ENCODE peak calls at places on chromosomes 4 and X, in seven cellular contexts. M is neuronal stem cell, W is H9, D is H1, F is IMR-90, A is mesendoderm, G is trophoblast cell. P is an unnamed sample.

GRCh38 chr4:2935762-2936743 is 27.2 kb downstream of the NOP14 start:
- DNase-seq in D (no peak), A (no peak), G (no peak), F (no peak), M (no peak), W (no peak), P (no peak)

GRCh38 chr4:137312257-137312656 is 220.0 kb downstream of the PCDH18 start:
- DNase-seq in A (no peak), F (peak; percentile 43), D (no peak), G (no peak), M (no peak), W (no peak), P (no peak)

GRCh38 chrX:116961872-116962582 is 499.3 kb upstream of the CT83 start:
- DNase-seq in A (peak; percentile 42), M (no peak), W (peak; percentile 67), D (peak; percentile 45), G (peak; percentile 29), F (no peak), P (no peak)

GRCh38 chr4:113292371-113293042 is 243.1 kb downstream of the ANK2 start:
- DNase-seq in F (peak; percentile 71), G (no peak), D (peak; percentile 80), A (peak; percentile 72), W (peak; percentile 88), M (peak; percentile 57), P (peak; percentile 63)

GRCh38 chrX:40644821-40645358 is 2.5 kb downstream of the CXorf38 start:
- DNase-seq in W (no peak), G (peak; percentile 29), D (no peak), F (peak; percentile 74), A (peak; percentile 6), M (no peak), P (peak; percentile 79)

GRCh38 chrX:154401045-154401799 is 3.0 kb downstream of the RPL10 start:
- DNase-seq in A (peak; percentile 68), D (no peak), W (peak; percentile 66), M (no peak), G (peak; percentile 53), F (peak; percentile 37), P (peak; percentile 70)

GRCh38 chr4:89000844-89001360 is 56.1 kb downstream of the FAM13A start:
- DNase-seq in F (peak; percentile 60), W (no peak), D (no peak), M (no peak), G (peak; percentile 4), A (no peak), P (peak; percentile 74)

GRCh38 chrX:23694606-23695005 is 27.3 kb downstream of the PRDX4 start:
- DNase-seq in A (peak; percentile 40), G (peak; percentile 65), M (peak; percentile 4), W (peak; percentile 39), D (no peak), F (peak; percentile 57), P (peak; percentile 55)

GRCh38 chr4:181662383-181662782 is 580.8 kb upstream of the TENM3 start:
- DNase-seq in M (peak; percentile 4), G (no peak), D (no peak), W (no peak), A (no peak), F (peak; percentile 45), P (no peak)

GRCh38 chrX:103845165-103845653 is 13.2 kb upstream of the RAB9B start:
- DNase-seq in G (peak; percentile 76), F (peak; percentile 78), M (peak; percentile 30), D (peak; percentile 62), W (peak; percentile 72), A (peak; percentile 66), P (peak; percentile 62)

GRCh38 chr4:73723029-73723428 is 17.3 kb upstream of the CXCL8 start:
- DNase-seq in D (no peak), A (no peak), W (no peak), G (no peak), M (no peak), F (no peak), P (no peak)

GRCh38 chrX:22041931-22042530 is 9.9 kb downstream of the PHEX start:
- DNase-seq in G (peak; percentile 54), M (no peak), D (no peak), W (no peak), F (no peak), A (no peak), P (no peak)

GRCh38 chr4:57119054-57119651 is 9.0 kb upstream of the IGFBP7 start:
- DNase-seq in M (no peak), F (peak; percentile 96), A (no peak), G (peak; percentile 26), W (no peak), D (no peak), P (peak; percentile 92)

GRCh38 chr4:167629272-167629671 is 395.0 kb upstream of the SPOCK3 start:
- DNase-seq in M (no peak), D (no peak), A (no peak), G (no peak), F (no peak), W (no peak), P (no peak)

GRCh38 chrX:13652256-13653021 is 502 bp upstream of the TCEANC start:
- DNase-seq in W (no peak), M (no peak), D (no peak), F (peak; percentile 98), G (peak; percentile 56), A (no peak), P (peak; percentile 94)

GRCh38 chr4:48153791-48154550 is 19.9 kb upstream of the TXK start:
- DNase-seq in W (no peak), D (no peak), A (no peak), F (no peak), G (no peak), M (no peak), P (no peak)

GRCh38 chr4:186203391-186203802 is 12.0 kb downstream of the CYP4V2 start:
- DNase-seq in D (no peak), G (peak; percentile 17), F (peak; percentile 12), W (no peak), M (no peak), A (peak; percentile 10), P (no peak)

GRCh38 chrX:138775501-138775900 is 64.0 kb upstream of the FGF13 start:
- DNase-seq in F (peak; percentile 21), G (peak; percentile 46), W (no peak), D (no peak), A (peak; percentile 42), M (no peak), P (peak; percentile 2)

GRCh38 chrX:31126205-31126604 is 54.4 kb upstream of the FTHL17 start:
- DNase-seq in W (no peak), F (peak; percentile 14), D (no peak), M (no peak), A (peak; percentile 56), G (peak; percentile 81), P (peak; percentile 28)

GRCh38 chr4:101599620-101600019 is 190.9 kb upstream of the BANK1 start:
- DNase-seq in M (no peak), A (no peak), F (peak; percentile 56), W (no peak), G (peak; percentile 89), D (no peak), P (peak; percentile 6)

GRCh38 chr4:101604976-101605375 is 185.6 kb upstream of the BANK1 start:
- DNase-seq in A (no peak), W (no peak), M (no peak), F (no peak), G (no peak), D (no peak), P (no peak)

GRCh38 chr4:101597204-101597603 is 193.3 kb upstream of the BANK1 start:
- DNase-seq in G (peak; percentile 30), W (no peak), M (no peak), A (peak; percentile 18), D (no peak), F (no peak), P (no peak)

GRCh38 chr4:101596786-101597185 is 193.7 kb upstream of the BANK1 start:
- DNase-seq in G (no peak), F (no peak), A (no peak), M (no peak), D (no peak), W (no peak), P (no peak)

DNA sequence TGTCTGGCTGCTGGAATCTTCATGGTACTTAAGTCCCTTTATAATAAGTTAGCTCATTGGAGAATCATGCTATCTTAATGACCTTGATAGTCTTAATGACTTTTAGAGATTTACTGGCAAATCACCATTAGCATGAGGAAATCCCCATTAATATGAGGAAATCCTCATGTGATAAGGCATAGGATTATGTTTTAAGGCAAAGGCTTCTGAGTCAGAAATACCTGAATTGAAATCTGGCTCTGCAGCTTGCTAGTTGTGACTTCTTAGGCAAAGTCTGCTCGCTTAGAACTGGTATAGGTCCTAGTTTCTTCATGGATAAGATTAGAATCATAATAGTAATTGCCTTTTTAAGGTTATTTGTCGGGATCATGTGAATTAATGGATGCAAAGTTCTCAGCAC is 190.2 kb upstream of the BANK1 start:
- DNase-seq in M (no peak), D (no peak), G (peak; percentile 80), A (peak; percentile 14), F (no peak), W (no peak), P (no peak)
- H3K23ac ChIP-seq in M (no peak overlapping the region), D (no peak overlapping the region), G (no peak overlapping the region), A (no peak overlapping the region), F (no peak overlapping the region), W (no peak overlapping the region), P (no peak overlapping the region)

DNA sequence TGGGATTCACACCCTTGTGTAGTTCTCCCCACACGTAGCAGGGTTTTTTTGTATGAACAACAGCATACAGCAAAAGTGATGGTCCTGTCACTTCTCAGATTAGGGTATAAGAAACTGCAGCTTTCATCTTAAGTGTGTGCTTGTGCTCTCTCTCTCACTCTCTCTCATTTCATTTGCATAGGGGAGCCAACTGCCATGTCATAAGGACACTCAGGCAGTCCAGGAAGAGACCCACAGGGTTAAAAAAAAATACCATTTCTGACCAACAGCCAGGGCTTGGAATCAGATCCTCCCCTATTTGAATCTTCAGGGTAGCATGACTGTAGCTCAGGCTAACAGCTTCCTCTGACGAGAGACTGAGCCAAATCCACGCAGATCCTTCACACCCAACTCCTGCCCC is 331.3 kb downstream of the PAPSS1 start:
- DNase-seq in F (no peak), D (no peak), A (no peak), M (no peak), G (no peak), W (no peak), P (no peak)
- H3K23ac ChIP-seq in F (no peak overlapping the region), D (no peak overlapping the region), A (no peak overlapping the region), M (no peak overlapping the region), G (no peak overlapping the region), W (no peak overlapping the region), P (no peak overlapping the region)

DNA sequence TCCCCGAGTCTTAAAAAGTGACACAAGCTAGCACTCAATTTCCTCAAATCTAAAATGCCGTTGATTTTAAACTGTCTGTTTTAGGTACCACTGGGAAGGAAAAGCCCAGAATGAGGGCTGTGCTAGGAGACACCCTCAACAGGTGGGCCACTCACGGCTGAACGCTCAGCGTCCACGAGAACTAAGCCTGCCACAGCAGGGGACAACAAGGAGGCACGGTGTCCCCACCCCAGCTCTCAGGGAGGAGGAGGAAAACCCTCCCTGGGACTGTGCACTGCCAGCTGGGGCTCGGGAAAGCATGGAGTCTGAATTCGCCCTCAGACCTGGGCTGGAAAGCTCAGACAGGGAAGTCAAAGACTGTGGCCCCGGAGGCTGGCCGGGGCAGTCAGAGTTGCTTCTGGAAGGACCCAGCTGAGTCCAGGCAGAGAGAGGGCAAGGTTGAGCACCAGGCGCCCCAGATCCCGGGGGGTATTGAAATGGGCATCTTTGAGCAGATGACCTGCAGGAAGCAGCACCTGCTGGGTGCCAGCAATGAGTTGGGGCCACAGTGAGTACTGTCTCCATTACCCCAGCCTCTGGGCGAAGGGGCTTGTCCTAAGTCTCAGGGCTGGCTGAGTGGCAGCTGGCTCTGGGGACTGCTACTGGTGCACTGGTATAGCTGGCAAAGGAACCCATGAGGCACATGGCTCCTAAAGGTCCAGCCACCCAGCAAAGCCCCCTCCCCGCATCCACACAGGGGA is 769 bp upstream of the CPZ start:
- DNase-seq in F (no peak), W (no peak), G (no peak), M (no peak), D (no peak), A (no peak), P (no peak)
- H3K23ac ChIP-seq in F (no peak overlapping the region), W (no peak overlapping the region), G (no peak overlapping the region), M (peak overlapping the region; percentile 58), D (no peak overlapping the region), A (no peak overlapping the region), P (no peak overlapping the region)

GRCh38 chr4:152458801-152459302 is 77.0 kb downstream of the FBXW7 start:
- DNase-seq in F (peak; percentile 16), M (no peak), A (no peak), G (no peak), W (no peak), D (no peak), P (peak; percentile 61)
- H3K23ac ChIP-seq in F (no peak overlapping the region), M (no peak overlapping the region), A (no peak overlapping the region), G (no peak overlapping the region), W (no peak overlapping the region), D (no peak overlapping the region), P (no peak overlapping the region)

P was measured in mesenchymal stem cell.